ENCODE peak calls at places on chromosomes 3 and 15, in four cellular contexts. A is body of pancreas, U is upper lobe of left lung, I is IMR-90. V is an unnamed sample.

GRCh38 chr15:41507820-41508290 is 5.8 kb downstream of the LTK start:
- ATAC-seq in U (peak; percentile 4), A (peak; percentile 96), I (no peak), V (no peak)

GRCh38 chr3:109117939-109118338 is at the start of gene MORC1:
- ATAC-seq in A (no peak), U (no peak), I (no peak), V (no peak)

GRCh38 chr15:70479785-70480184 is 283.6 kb downstream of the UACA start:
- ATAC-seq in A (no peak), I (no peak), U (no peak), V (no peak)

GRCh38 chr15:100308222-100309007 is 33.4 kb downstream of the ADAMTS17 start:
- ATAC-seq in I (no peak), A (peak; percentile 45), U (no peak), V (peak; percentile 73)

GRCh38 chr3:58122936-58123700 is 87.7 kb downstream of the DNASE1L3 start:
- ATAC-seq in A (no peak), U (no peak), I (no peak), V (no peak)

GRCh38 chr15:23647421-23648375 is at the start of gene MAGEL2:
- ATAC-seq in U (no peak), I (peak; percentile 56), A (peak; percentile 27), V (peak; percentile 25)

GRCh38 chr15:33757505-33758211 is 210.6 kb upstream of the CHRM5 start:
- ATAC-seq in U (no peak), I (no peak), A (no peak), V (no peak)

GRCh38 chr3:138348950-138349739 is 766 bp downstream of the MRAS start:
- ATAC-seq in A (no peak), U (no peak), I (peak; percentile 5), V (no peak)

GRCh38 chr3:154040283-154040682 is 80.9 kb upstream of the ARHGEF26 start:
- ATAC-seq in U (no peak), A (no peak), I (peak; percentile 70), V (no peak)

GRCh38 chr15:59194639-59195325 is 11.9 kb upstream of the LDHAL6B start:
- ATAC-seq in A (no peak), I (no peak), U (no peak), V (no peak)

GRCh38 chr3:74332165-74332564 is 282.3 kb downstream of the CNTN3 start:
- ATAC-seq in A (no peak), U (no peak), I (no peak), V (no peak)

GRCh38 chr15:79944625-79945024 is 26.4 kb downstream of the BCL2A1 start:
- ATAC-seq in I (no peak), A (no peak), U (no peak), V (no peak)

GRCh38 chr3:171115667-171116066 is 89.1 kb upstream of the SLC2A2 start:
- ATAC-seq in U (no peak), I (no peak), A (no peak), V (no peak)

GRCh38 chr15:46471096-46471495 is 836.3 kb downstream of the SQOR start:
- ATAC-seq in A (no peak), I (no peak), U (no peak), V (no peak)

GRCh38 chr15:49560045-49560444 is 60.6 kb downstream of the FAM227B start:
- ATAC-seq in I (no peak), U (no peak), A (no peak), V (no peak)

GRCh38 chr15:53038542-53038941 is 248.4 kb upstream of the ONECUT1 start:
- ATAC-seq in A (no peak), U (no peak), I (no peak), V (no peak)

GRCh38 chr15:66193066-66193465 is 60.5 kb downstream of the MEGF11 start:
- ATAC-seq in U (no peak), A (no peak), I (no peak), V (no peak)
- H3K27me3 ChIP-seq in U (no peaks in the 10 kb centered on the region), A (no peaks in the 10 kb centered on the region), I (peaks cover 10% of the 10 kb centered on the region), V (peaks cover 58% of the 10 kb centered on the region)

DNA sequence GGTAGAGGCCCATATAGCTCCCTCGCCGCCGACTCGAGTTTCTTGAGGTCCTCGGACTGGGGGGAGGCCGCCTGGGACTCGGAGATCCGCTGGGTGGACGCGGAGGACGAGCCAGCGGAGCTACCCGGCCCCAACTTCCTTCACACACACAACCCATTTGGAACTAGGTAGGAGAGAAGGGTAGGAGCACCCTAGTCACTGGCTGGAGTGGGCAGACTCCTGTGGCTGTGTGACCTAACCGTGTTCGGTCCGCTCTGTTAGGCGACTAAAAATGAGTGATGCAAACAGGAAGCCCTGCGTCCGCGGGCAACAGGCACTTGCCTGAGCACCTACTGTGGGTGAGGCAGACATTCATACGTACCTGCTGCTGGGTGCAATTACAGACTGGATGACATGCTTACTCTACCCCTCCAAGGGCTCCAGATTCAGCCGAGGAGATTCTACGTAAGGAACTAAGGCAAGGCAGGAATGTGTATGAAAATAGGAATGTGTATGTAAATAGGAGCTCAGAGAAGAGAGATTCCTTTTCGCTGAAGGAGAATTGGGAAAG is 4.6 kb upstream of the SIN3A start:
- ATAC-seq in I (no peak), U (no peak), A (no peak), V (no peak)
- TF ChIP-seq CTCF in I (no peak), U (no peak), A (no peak), V (no peak)

GRCh38 chr3:127840671-127841070 is 18.4 kb upstream of the MGLL start:
- ATAC-seq in A (no peak), I (no peak), U (no peak), V (no peak)

GRCh38 chr3:127833281-127834032 is 11.1 kb upstream of the MGLL start:
- ATAC-seq in I (no peak), A (no peak), U (no peak), V (no peak)

GRCh38 chr3:127834771-127835170 is 12.5 kb upstream of the MGLL start:
- ATAC-seq in I (no peak), A (no peak), U (no peak), V (no peak)

GRCh38 chr3:127839099-127839498 is 16.8 kb upstream of the MGLL start:
- ATAC-seq in A (no peak), U (no peak), I (no peak), V (no peak)

DNA sequence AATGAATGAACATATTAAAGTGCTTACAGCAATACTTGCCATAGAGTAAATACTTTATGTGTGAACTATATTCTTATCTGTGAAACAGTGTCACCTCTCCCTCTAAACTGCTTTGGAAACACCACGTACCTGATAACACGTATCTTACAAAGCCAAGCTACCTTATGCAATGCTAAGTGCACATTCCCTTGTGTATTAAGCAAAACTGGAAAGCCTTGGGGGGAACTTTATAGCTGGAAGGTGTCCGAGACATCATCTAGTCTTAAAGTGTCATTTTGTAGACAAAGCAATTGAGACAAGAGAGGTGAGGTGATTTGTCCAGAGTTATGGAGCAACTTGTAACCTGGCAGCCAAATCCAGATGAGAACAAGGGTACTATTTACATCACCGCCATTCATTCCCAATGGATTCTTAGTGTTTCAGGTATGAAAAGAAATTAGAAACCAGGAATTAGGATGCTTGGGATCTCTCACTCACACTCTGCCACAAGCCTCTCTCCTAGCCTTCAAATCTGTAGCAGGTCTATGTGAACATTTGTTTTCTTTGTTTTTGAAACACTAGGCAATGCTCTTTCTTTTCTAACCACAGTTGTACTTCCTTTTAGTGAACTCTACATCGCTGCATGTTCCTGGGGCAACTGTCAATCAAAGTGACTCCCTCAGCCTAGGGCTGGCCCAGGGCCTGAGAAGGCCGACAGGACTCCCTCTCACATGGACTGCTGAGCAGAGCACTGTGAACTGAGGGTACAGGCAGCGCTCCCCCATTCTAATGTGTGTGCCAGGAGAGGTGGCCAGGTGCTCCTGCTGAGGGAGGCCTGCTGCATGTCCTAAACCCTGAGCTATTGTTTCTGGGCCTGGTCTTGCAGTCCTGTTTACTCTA is 13.9 kb upstream of the MGLL start:
- ATAC-seq in I (no peak), A (no peak), U (peak; percentile 56), V (peak; percentile 34)
- TF ChIP-seq POLR2A in I (no peak), A (no peak), U (no peak), V (no peak)

GRCh38 chr3:119099785-119100184 is 46.2 kb upstream of the TEX55 start:
- ATAC-seq in A (no peak), I (peak; percentile 69), U (no peak), V (no peak)
- H3K27me3 ChIP-seq in A (no peaks in the 10 kb centered on the region), I (no peaks in the 10 kb centered on the region), U (no peaks in the 10 kb centered on the region), V (no peaks in the 10 kb centered on the region)

GRCh38 chr3:8702560-8702959 is 31.0 kb upstream of the CAV3 start:
- ATAC-seq in U (no peak), I (no peak), A (no peak), V (no peak)
- TF ChIP-seq CTCF in U (no peak), I (peak; percentile 33), A (no peak), V (no peak)

DNA sequence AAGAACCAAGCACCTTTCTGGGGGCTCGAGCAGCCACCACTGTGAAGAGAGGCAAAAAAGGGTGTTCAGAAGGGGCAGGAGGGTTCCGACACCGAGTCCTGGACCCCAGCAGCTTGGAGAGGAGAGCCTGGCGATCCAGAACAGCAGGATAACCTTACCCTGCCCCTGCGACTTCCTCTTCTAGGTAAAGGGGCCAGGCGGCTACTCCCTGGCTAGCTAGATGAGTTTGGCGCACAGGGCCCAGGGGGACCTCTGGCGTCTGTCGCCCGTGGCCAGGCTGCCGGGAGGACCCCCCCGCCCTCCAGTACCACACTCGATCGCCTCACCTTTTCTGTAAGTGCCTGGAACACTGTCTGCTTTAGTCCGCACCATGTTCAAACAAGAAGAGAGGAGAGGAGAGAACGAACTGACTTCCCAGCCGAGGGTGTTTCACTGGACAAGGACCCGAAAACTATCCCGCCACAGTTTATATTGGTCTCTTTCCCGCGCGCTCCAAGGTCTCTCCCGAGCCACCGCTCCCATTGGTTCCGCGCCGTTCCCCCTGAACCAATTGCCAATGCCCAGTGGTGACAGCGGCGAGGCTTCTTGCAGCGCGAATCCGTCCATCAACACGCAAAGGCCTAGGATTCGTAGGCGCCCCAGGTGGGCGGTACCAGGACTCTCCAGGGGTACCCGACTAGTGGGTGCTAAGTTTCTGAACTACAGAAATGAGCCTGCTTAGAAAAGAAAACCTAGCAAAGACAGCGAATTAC is at the start of gene PCLAF:
- ATAC-seq in A (peak; percentile 99), I (peak; percentile 99), U (peak; percentile 99), V (peak; percentile 98)
- TF ChIP-seq POLR2A in A (no peak), I (peak; percentile 82), U (no peak), V (no peak)

GRCh38 chr3:147424325-147424910 is 15.3 kb downstream of the ZIC1 start:
- ATAC-seq in I (no peak), U (no peak), A (no peak), V (peak; percentile 8)
- H3K27me3 ChIP-seq in I (peaks cover 57% of the 10 kb centered on the region), U (peaks cover 13% of the 10 kb centered on the region), A (peaks cover 49% of the 10 kb centered on the region), V (peaks cover 96% of the 10 kb centered on the region)

GRCh38 chr3:128069271-128069670 is 17.0 kb downstream of the SEC61A1 start:
- ATAC-seq in I (no peak), A (no peak), U (no peak), V (no peak)

GRCh38 chr3:128066111-128066510 is 13.9 kb downstream of the SEC61A1 start:
- ATAC-seq in A (no peak), I (no peak), U (no peak), V (no peak)

GRCh38 chr3:128064962-128065361 is 12.7 kb downstream of the SEC61A1 start:
- ATAC-seq in I (no peak), U (no peak), A (no peak), V (no peak)

GRCh38 chr3:128068156-128068620 is 16.0 kb downstream of the SEC61A1 start:
- ATAC-seq in I (peak; percentile 50), U (peak; percentile 7), A (no peak), V (no peak)

DNA sequence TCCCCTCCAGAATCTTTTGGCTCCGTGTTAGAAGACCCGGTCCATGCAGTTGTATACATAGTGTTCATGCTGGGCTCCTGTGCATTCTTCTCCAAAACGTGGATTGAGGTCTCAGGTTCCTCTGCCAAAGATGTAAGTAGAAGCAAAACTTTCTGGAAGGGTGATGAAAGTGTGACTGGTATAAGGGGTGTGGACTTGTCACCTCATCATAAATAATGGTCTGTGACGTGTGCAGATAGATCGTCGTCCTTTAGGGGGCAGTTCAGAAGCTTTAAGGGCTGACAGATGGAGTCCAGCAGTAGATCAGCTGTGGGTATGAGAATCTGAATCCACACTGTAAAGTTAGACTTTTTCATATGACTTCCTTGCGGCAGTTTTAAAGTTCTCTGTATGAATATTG is 15.2 kb downstream of the SEC61A1 start:
- ATAC-seq in A (no peak), I (no peak), U (no peak), V (no peak)
- TF ChIP-seq CTCF in A (no peak), I (no peak), U (no peak), V (no peak)

V was measured in gastroesophageal sphincter.